ENCODE peak calls at places on chromosomes 5 and 9, in ten cellular contexts. One of them, this sample, is unnamed.

GRCh38 chr9:76996700-76997099 is 22.8 kb upstream of the FOXB2 start:
- DNase-seq in PC-3: peak
- DNase-seq in fibroblast of mammary gland: peak
- DNase-seq in Panc1: no peak
- DNase-seq in cardiac fibroblast: peak
- DNase-seq in AG10803: peak
- DNase-seq in PC-9: no peak
- DNase-seq in GM06990: no peak
- DNase-seq in astrocyte of the spinal cord: no peak
- DNase-seq in K562: peak
- DNase-seq in this sample: peak

GRCh38 chr9:15244001-15244441 is 63.0 kb downstream of the TTC39B start:
- DNase-seq in PC-3: no peak
- DNase-seq in fibroblast of mammary gland: peak
- DNase-seq in Panc1: no peak
- DNase-seq in cardiac fibroblast: peak
- DNase-seq in AG10803: peak
- DNase-seq in PC-9: no peak
- DNase-seq in GM06990: no peak
- DNase-seq in astrocyte of the spinal cord: peak
- DNase-seq in K562: no peak
- DNase-seq in this sample: no peak

GRCh38 chr5:67371924-67372323 is 175.3 kb upstream of the CD180 start:
- DNase-seq in PC-3: no peak
- DNase-seq in fibroblast of mammary gland: no peak
- DNase-seq in Panc1: no peak
- DNase-seq in cardiac fibroblast: no peak
- DNase-seq in AG10803: no peak
- DNase-seq in PC-9: no peak
- DNase-seq in GM06990: no peak
- DNase-seq in astrocyte of the spinal cord: no peak
- DNase-seq in K562: no peak
- DNase-seq in this sample: no peak

GRCh38 chr5:11385901-11386293 is 518.3 kb downstream of the CTNND2 start:
- DNase-seq in PC-3: no peak
- DNase-seq in fibroblast of mammary gland: no peak
- DNase-seq in Panc1: no peak
- DNase-seq in cardiac fibroblast: no peak
- DNase-seq in AG10803: no peak
- DNase-seq in PC-9: no peak
- DNase-seq in GM06990: no peak
- DNase-seq in astrocyte of the spinal cord: no peak
- DNase-seq in K562: no peak
- DNase-seq in this sample: no peak

GRCh38 chr9:93823245-93824072 is 131.7 kb downstream of the BARX1 start:
- DNase-seq in PC-3: peak
- DNase-seq in fibroblast of mammary gland: no peak
- DNase-seq in Panc1: no peak
- DNase-seq in cardiac fibroblast: no peak
- DNase-seq in AG10803: no peak
- DNase-seq in PC-9: no peak
- DNase-seq in GM06990: no peak
- DNase-seq in astrocyte of the spinal cord: no peak
- DNase-seq in K562: no peak
- DNase-seq in this sample: no peak

GRCh38 chr5:137752873-137753226 is 1.3 kb downstream of the HNRNPA0 start:
- DNase-seq in PC-3: peak
- DNase-seq in fibroblast of mammary gland: no peak
- DNase-seq in Panc1: no peak
- DNase-seq in cardiac fibroblast: peak
- DNase-seq in AG10803: peak
- DNase-seq in PC-9: peak
- DNase-seq in GM06990: peak
- DNase-seq in astrocyte of the spinal cord: no peak
- DNase-seq in K562: peak
- DNase-seq in this sample: no peak

GRCh38 chr9:20408513-20408912 is 213.8 kb downstream of the MLLT3 start:
- DNase-seq in PC-3: no peak
- DNase-seq in fibroblast of mammary gland: no peak
- DNase-seq in Panc1: no peak
- DNase-seq in cardiac fibroblast: no peak
- DNase-seq in AG10803: no peak
- DNase-seq in PC-9: no peak
- DNase-seq in GM06990: no peak
- DNase-seq in astrocyte of the spinal cord: no peak
- DNase-seq in K562: no peak
- DNase-seq in this sample: no peak

GRCh38 chr9:112059145-112059979 is 115.7 kb downstream of the SUSD1 start:
- DNase-seq in PC-3: peak
- DNase-seq in fibroblast of mammary gland: peak
- DNase-seq in Panc1: no peak
- DNase-seq in cardiac fibroblast: peak
- DNase-seq in AG10803: peak
- DNase-seq in PC-9: no peak
- DNase-seq in GM06990: no peak
- DNase-seq in astrocyte of the spinal cord: peak
- DNase-seq in K562: peak
- DNase-seq in this sample: peak

GRCh38 chr5:95711501-95712346 is 19.4 kb upstream of the RHOBTB3 start:
- DNase-seq in PC-3: no peak
- DNase-seq in fibroblast of mammary gland: no peak
- DNase-seq in Panc1: no peak
- DNase-seq in cardiac fibroblast: no peak
- DNase-seq in AG10803: no peak
- DNase-seq in PC-9: no peak
- DNase-seq in GM06990: no peak
- DNase-seq in astrocyte of the spinal cord: no peak
- DNase-seq in K562: peak
- DNase-seq in this sample: no peak

GRCh38 chr9:107276966-107277710 is 5.9 kb upstream of the RAD23B start:
- DNase-seq in PC-3: no peak
- DNase-seq in fibroblast of mammary gland: no peak
- DNase-seq in Panc1: no peak
- DNase-seq in cardiac fibroblast: peak
- DNase-seq in AG10803: peak
- DNase-seq in PC-9: no peak
- DNase-seq in GM06990: no peak
- DNase-seq in astrocyte of the spinal cord: no peak
- DNase-seq in K562: no peak
- DNase-seq in this sample: no peak

GRCh38 chr5:137604348-137605095 is 105.4 kb upstream of the SPOCK1 start:
- DNase-seq in PC-3: peak
- DNase-seq in fibroblast of mammary gland: no peak
- DNase-seq in Panc1: no peak
- DNase-seq in cardiac fibroblast: no peak
- DNase-seq in AG10803: no peak
- DNase-seq in PC-9: no peak
- DNase-seq in GM06990: no peak
- DNase-seq in astrocyte of the spinal cord: no peak
- DNase-seq in K562: no peak
- DNase-seq in this sample: no peak

GRCh38 chr5:87034562-87034961 is 233.1 kb upstream of the RASA1 start:
- DNase-seq in PC-3: no peak
- DNase-seq in fibroblast of mammary gland: no peak
- DNase-seq in Panc1: no peak
- DNase-seq in cardiac fibroblast: no peak
- DNase-seq in AG10803: no peak
- DNase-seq in PC-9: no peak
- DNase-seq in GM06990: no peak
- DNase-seq in astrocyte of the spinal cord: no peak
- DNase-seq in K562: no peak
- DNase-seq in this sample: no peak

GRCh38 chr5:79562351-79563246 is 48.7 kb upstream of the HOMER1 start:
- DNase-seq in PC-3: peak
- DNase-seq in fibroblast of mammary gland: peak
- DNase-seq in Panc1: no peak
- DNase-seq in cardiac fibroblast: peak
- DNase-seq in AG10803: peak
- DNase-seq in PC-9: no peak
- DNase-seq in GM06990: no peak
- DNase-seq in astrocyte of the spinal cord: peak
- DNase-seq in K562: no peak
- DNase-seq in this sample: no peak

GRCh38 chr5:127203818-127204217 is 86.8 kb upstream of the MEGF10 start:
- DNase-seq in PC-3: peak
- DNase-seq in fibroblast of mammary gland: peak
- DNase-seq in Panc1: no peak
- DNase-seq in cardiac fibroblast: peak
- DNase-seq in AG10803: peak
- DNase-seq in PC-9: no peak
- DNase-seq in GM06990: no peak
- DNase-seq in astrocyte of the spinal cord: peak
- DNase-seq in K562: no peak
- DNase-seq in this sample: no peak

GRCh38 chr5:149322518-149322917 is 22.8 kb upstream of the GRPEL2 start:
- DNase-seq in PC-3: no peak
- DNase-seq in fibroblast of mammary gland: no peak
- DNase-seq in Panc1: no peak
- DNase-seq in cardiac fibroblast: no peak
- DNase-seq in AG10803: no peak
- DNase-seq in PC-9: no peak
- DNase-seq in GM06990: no peak
- DNase-seq in astrocyte of the spinal cord: no peak
- DNase-seq in K562: no peak
- DNase-seq in this sample: no peak

GRCh38 chr9:100087218-100087617 is 11.6 kb downstream of the ERP44 start:
- DNase-seq in PC-3: peak
- DNase-seq in fibroblast of mammary gland: peak
- DNase-seq in Panc1: no peak
- DNase-seq in cardiac fibroblast: peak
- DNase-seq in AG10803: peak
- DNase-seq in PC-9: no peak
- DNase-seq in GM06990: peak
- DNase-seq in astrocyte of the spinal cord: peak
- DNase-seq in K562: no peak
- DNase-seq in this sample: peak
- H3K4me3 ChIP-seq in PC-3: no peak
- H3K4me3 ChIP-seq in fibroblast of mammary gland: no peak
- H3K4me3 ChIP-seq in Panc1: no peak
- H3K4me3 ChIP-seq in cardiac fibroblast: no peak
- H3K4me3 ChIP-seq in AG10803: no peak
- H3K4me3 ChIP-seq in PC-9: no peak
- H3K4me3 ChIP-seq in GM06990: no peak
- H3K4me3 ChIP-seq in astrocyte of the spinal cord: no peak
- H3K4me3 ChIP-seq in K562: no peak
- H3K4me3 ChIP-seq in this sample: peak

DNA sequence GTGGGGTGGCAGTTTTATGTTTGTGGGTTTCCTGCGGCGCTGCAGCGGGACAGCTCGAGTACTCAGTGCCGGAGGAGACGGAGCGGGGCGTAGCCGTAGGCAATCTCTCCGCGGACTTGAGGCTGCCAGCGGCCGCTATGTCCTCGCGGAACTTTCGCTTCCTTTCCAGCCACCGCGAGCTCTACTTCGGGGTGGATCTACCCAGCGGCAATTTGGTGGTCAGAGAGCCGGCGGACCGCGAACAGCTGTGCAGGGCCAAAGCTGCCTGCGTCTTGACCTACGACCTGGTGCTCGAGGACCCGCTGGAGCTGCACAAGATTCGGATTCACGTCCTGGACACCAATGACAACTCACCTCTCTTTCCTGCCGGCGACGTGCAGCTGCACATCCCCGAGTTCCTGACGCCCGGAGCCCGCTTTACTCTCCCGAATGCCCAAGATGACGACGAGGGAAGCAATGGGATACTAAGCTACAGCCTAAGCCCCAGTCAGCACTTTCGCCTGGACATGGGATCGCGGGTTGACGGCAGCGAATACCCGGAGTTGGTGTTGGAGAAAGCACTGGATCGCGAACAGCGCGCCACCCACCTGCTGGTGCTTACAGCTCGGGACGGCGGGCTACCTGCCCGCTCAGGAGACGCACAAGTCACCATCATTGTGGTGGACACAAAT is 939 bp downstream of the PCDHAC1 start:
- DNase-seq in PC-3: peak
- DNase-seq in fibroblast of mammary gland: peak
- DNase-seq in Panc1: no peak
- DNase-seq in cardiac fibroblast: peak
- DNase-seq in AG10803: peak
- DNase-seq in PC-9: no peak
- DNase-seq in GM06990: peak
- DNase-seq in astrocyte of the spinal cord: peak
- DNase-seq in K562: no peak
- DNase-seq in this sample: no peak
- H3K4me3 ChIP-seq in PC-3: peak
- H3K4me3 ChIP-seq in fibroblast of mammary gland: peak
- H3K4me3 ChIP-seq in Panc1: no peak
- H3K4me3 ChIP-seq in cardiac fibroblast: peak
- H3K4me3 ChIP-seq in AG10803: peak
- H3K4me3 ChIP-seq in PC-9: peak
- H3K4me3 ChIP-seq in GM06990: no peak
- H3K4me3 ChIP-seq in astrocyte of the spinal cord: peak
- H3K4me3 ChIP-seq in K562: no peak
- H3K4me3 ChIP-seq in this sample: no peak

DNA sequence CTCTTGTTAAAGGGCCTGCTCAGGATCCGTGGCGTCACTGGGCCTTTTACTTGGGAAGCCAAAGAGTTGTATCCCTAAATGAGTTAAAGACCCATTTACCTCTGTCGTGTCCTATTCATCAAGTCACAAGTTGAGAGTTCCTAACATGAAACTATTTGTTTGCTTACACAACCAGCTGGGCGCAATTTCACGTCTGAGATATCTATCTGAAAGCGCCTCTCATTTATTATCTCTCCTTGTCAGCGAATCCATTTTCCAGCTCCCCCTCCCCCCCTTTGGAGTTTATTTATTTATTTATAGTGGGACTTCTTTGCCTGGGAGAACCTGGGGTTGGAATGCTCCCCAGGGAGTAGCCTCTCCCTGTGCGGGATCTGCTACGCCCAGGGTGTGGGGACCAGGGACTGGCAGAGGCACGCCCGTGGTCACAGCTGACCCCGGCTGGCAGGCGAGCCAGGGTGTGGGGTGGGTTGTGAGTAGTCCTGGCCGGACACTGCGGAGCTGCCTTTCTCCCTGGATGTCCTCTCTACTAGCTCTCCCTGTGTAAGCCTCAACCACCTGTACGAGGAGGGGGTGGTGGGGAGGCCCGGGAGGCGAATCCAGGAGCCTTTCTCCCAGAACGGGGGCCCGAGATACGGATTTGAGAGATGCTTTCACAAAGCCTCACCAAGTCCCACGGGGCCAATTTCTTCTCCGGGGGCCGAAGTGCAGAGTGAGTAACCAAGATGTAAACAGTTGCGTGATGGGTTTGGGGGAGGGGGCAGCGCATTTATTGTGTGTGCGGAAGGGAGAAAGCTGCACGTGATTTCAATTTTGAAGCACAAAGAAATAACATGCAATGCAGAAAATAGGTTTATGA is 15.3 kb downstream of the NR2F1 start:
- DNase-seq in PC-3: no peak
- DNase-seq in fibroblast of mammary gland: no peak
- DNase-seq in Panc1: no peak
- DNase-seq in cardiac fibroblast: no peak
- DNase-seq in AG10803: no peak
- DNase-seq in PC-9: no peak
- DNase-seq in GM06990: no peak
- DNase-seq in astrocyte of the spinal cord: peak
- DNase-seq in K562: no peak
- DNase-seq in this sample: no peak
- H3K4me3 ChIP-seq in PC-3: no peak
- H3K4me3 ChIP-seq in fibroblast of mammary gland: no peak
- H3K4me3 ChIP-seq in Panc1: no peak
- H3K4me3 ChIP-seq in cardiac fibroblast: no peak
- H3K4me3 ChIP-seq in AG10803: no peak
- H3K4me3 ChIP-seq in PC-9: no peak
- H3K4me3 ChIP-seq in GM06990: no peak
- H3K4me3 ChIP-seq in astrocyte of the spinal cord: peak
- H3K4me3 ChIP-seq in K562: no peak
- H3K4me3 ChIP-seq in this sample: no peak

GRCh38 chr5:17398439-17398838 is 99.6 kb upstream of the TAF11L2 start:
- DNase-seq in PC-3: peak
- DNase-seq in fibroblast of mammary gland: peak
- DNase-seq in Panc1: no peak
- DNase-seq in cardiac fibroblast: peak
- DNase-seq in AG10803: peak
- DNase-seq in PC-9: no peak
- DNase-seq in GM06990: no peak
- DNase-seq in astrocyte of the spinal cord: peak
- DNase-seq in K562: no peak
- DNase-seq in this sample: no peak
- H3K4me3 ChIP-seq in PC-3: no peak
- H3K4me3 ChIP-seq in fibroblast of mammary gland: no peak
- H3K4me3 ChIP-seq in Panc1: no peak
- H3K4me3 ChIP-seq in cardiac fibroblast: no peak
- H3K4me3 ChIP-seq in AG10803: no peak
- H3K4me3 ChIP-seq in PC-9: no peak
- H3K4me3 ChIP-seq in GM06990: no peak
- H3K4me3 ChIP-seq in astrocyte of the spinal cord: no peak
- H3K4me3 ChIP-seq in K562: no peak
- H3K4me3 ChIP-seq in this sample: no peak

This sample was measured in GM12865.